ENCODE peak calls at places on chromosomes 1 and 21, in seven cellular contexts. C, V, I, P, T, W and M are unnamed samples.

GRCh38 chr1:108327534-108328462 is 83.9 kb upstream of the NBPF4 start:
- DNase-seq in C (no peak), V (no peak), I (no peak), P (no peak), T (no peak), W (no peak), M (no peak)

GRCh38 chr1:219549215-219549614 is 63.7 kb downstream of the ZC3H11B start:
- DNase-seq in C (no peak), V (no peak), I (no peak), P (no peak), T (no peak), W (no peak), M (no peak)

GRCh38 chr1:216331211-216331610 is 92.0 kb downstream of the USH2A start:
- DNase-seq in C (no peak), V (no peak), I (no peak), P (no peak), T (no peak), W (no peak), M (no peak)

GRCh38 chr21:33362044-33362555 is 37.3 kb downstream of the IFNAR1 start:
- DNase-seq in C (no peak), V (no peak), I (no peak), P (peak), T (no peak), W (peak), M (no peak)

GRCh38 chr21:42583150-42583991 is 69.7 kb downstream of the SLC37A1 start:
- DNase-seq in C (no peak), V (no peak), I (no peak), P (no peak), T (no peak), W (peak), M (no peak)

GRCh38 chr1:5570931-5571330 is 421.3 kb downstream of the NPHP4 start:
- DNase-seq in C (no peak), V (no peak), I (no peak), P (no peak), T (no peak), W (no peak), M (no peak)

GRCh38 chr1:27598902-27599528 is 4.9 kb downstream of the AHDC1 start:
- DNase-seq in C (no peak), V (no peak), I (no peak), P (no peak), T (peak), W (peak), M (peak)

GRCh38 chr1:225763815-225764548 is 13.6 kb upstream of the SRP9 start:
- DNase-seq in C (no peak), V (no peak), I (no peak), P (no peak), T (peak), W (no peak), M (peak)

GRCh38 chr21:41932576-41933258 is 21.1 kb downstream of the C2CD2 start:
- DNase-seq in C (no peak), V (no peak), I (no peak), P (no peak), T (no peak), W (no peak), M (no peak)

GRCh38 chr1:199272690-199273089 is 633.9 kb downstream of the PTPRC start:
- DNase-seq in C (peak), V (no peak), I (no peak), P (no peak), T (peak), W (no peak), M (peak)

GRCh38 chr1:74767490-74767889 is 34.5 kb downstream of the TYW3 start:
- DNase-seq in C (no peak), V (peak), I (no peak), P (no peak), T (no peak), W (no peak), M (peak)

GRCh38 chr1:95916616-95917015 is 682.6 kb downstream of the RWDD3 start:
- DNase-seq in C (no peak), V (no peak), I (no peak), P (no peak), T (peak), W (no peak), M (peak)

GRCh38 chr1:61254629-61255323 is 172.4 kb downstream of the NFIA start:
- DNase-seq in C (no peak), V (no peak), I (no peak), P (no peak), T (peak), W (peak), M (peak)

GRCh38 chr1:88341436-88341835 is 342.6 kb upstream of the PKN2 start:
- DNase-seq in C (no peak), V (no peak), I (no peak), P (no peak), T (no peak), W (no peak), M (no peak)

GRCh38 chr1:197042676-197043341 is 24.3 kb downstream of the F13B start:
- DNase-seq in C (no peak), V (no peak), I (no peak), P (no peak), T (no peak), W (no peak), M (no peak)

GRCh38 chr21:28818663-28819278 is 173.9 kb downstream of the LTN1 start:
- DNase-seq in C (no peak), V (no peak), I (no peak), P (no peak), T (no peak), W (no peak), M (no peak)

GRCh38 chr1:45612941-45613579 is 10.8 kb downstream of the CCDC17 start:
- DNase-seq in C (no peak), V (no peak), I (no peak), P (no peak), T (no peak), W (no peak), M (no peak)

GRCh38 chr1:201506573-201507567 is at the start of gene CSRP1:
- DNase-seq in C (peak), V (no peak), I (no peak), P (peak), T (peak), W (peak), M (peak)

GRCh38 chr1:1402081-1402900 is 3.2 kb upstream of the CCNL2 start:
- DNase-seq in C (peak), V (peak), I (no peak), P (no peak), T (peak), W (no peak), M (peak)

GRCh38 chr1:204203206-204203767 is 7.0 kb upstream of the KISS1 start:
- DNase-seq in C (no peak), V (no peak), I (no peak), P (no peak), T (no peak), W (peak), M (peak)

GRCh38 chr1:207241164-207241934 is 80.1 kb upstream of the CD55 start:
- DNase-seq in C (peak), V (no peak), I (no peak), P (no peak), T (no peak), W (no peak), M (peak)

GRCh38 chr1:10679521-10680220 is 116.8 kb downstream of the CASZ1 start:
- DNase-seq in C (no peak), V (peak), I (no peak), P (no peak), T (peak), W (no peak), M (peak)

GRCh38 chr1:192763756-192764155 is 45.1 kb upstream of the RGS2 start:
- DNase-seq in C (no peak), V (no peak), I (no peak), P (no peak), T (peak), W (no peak), M (no peak)

GRCh38 chr1:239819075-239819474 is 272.6 kb upstream of the FMN2 start:
- DNase-seq in C (no peak), V (peak), I (no peak), P (no peak), T (no peak), W (no peak), M (no peak)

GRCh38 chr1:201140235-201140940 is 13.4 kb upstream of the ASCL5 start:
- DNase-seq in C (no peak), V (no peak), I (no peak), P (no peak), T (no peak), W (no peak), M (no peak)

GRCh38 chr21:17527240-17527639 is 14.4 kb downstream of the CXADR start:
- DNase-seq in C (peak), V (no peak), I (no peak), P (no peak), T (peak), W (no peak), M (peak)

GRCh38 chr1:245575710-245576109 is 420.9 kb downstream of the KIF26B start:
- DNase-seq in C (no peak), V (no peak), I (no peak), P (no peak), T (no peak), W (no peak), M (no peak)

GRCh38 chr1:208178091-208178529 is 66.1 kb downstream of the PLXNA2 start:
- DNase-seq in C (peak), V (no peak), I (no peak), P (no peak), T (no peak), W (peak), M (no peak)

GRCh38 chr1:177091036-177091435 is 73.5 kb downstream of the ASTN1 start:
- DNase-seq in C (no peak), V (no peak), I (no peak), P (no peak), T (peak), W (no peak), M (no peak)

GRCh38 chr1:206722751-206723499 is 38.2 kb downstream of the MAPKAPK2 start:
- DNase-seq in C (no peak), V (no peak), I (no peak), P (no peak), T (no peak), W (no peak), M (no peak)

GRCh38 chr1:183548136-183548535 is 42.1 kb downstream of the NCF2 start:
- DNase-seq in C (no peak), V (no peak), I (no peak), P (no peak), T (no peak), W (no peak), M (no peak)

GRCh38 chr1:167500283-167500860 is 18.0 kb downstream of the CD247 start:
- DNase-seq in C (no peak), V (no peak), I (no peak), P (no peak), T (no peak), W (no peak), M (no peak)

GRCh38 chr1:58879464-58879863 is 95.6 kb upstream of the JUN start:
- DNase-seq in C (no peak), V (no peak), I (no peak), P (no peak), T (no peak), W (no peak), M (no peak)

GRCh38 chr1:174445817-174446216 is 1.9 kb upstream of the GPR52 start:
- DNase-seq in C (no peak), V (no peak), I (no peak), P (no peak), T (no peak), W (no peak), M (no peak)

GRCh38 chr1:78375996-78376395 is 114.8 kb upstream of the PTGFR start:
- DNase-seq in C (no peak), V (no peak), I (no peak), P (no peak), T (peak), W (no peak), M (no peak)

GRCh38 chr1:2179283-2180013 is 15.1 kb downstream of the FAAP20 start:
- DNase-seq in C (no peak), V (no peak), I (no peak), P (no peak), T (no peak), W (no peak), M (no peak)